ENCODE peak calls at places on chromosomes 5 and 9, in ten cellular contexts. X, U, S, Y, Z, W, F, H, L and Q are unnamed samples.

GRCh38 chr9:37002413-37003217 is 31.5 kb downstream of the PAX5 start:
- DNase-seq in X (no peak), U (no peak), S (no peak), Y (peak; percentile 88), Z (no peak), W (no peak), F (no peak), H (no peak), L (no peak), Q (no peak)

GRCh38 chr5:133828727-133829126 is 139.7 kb downstream of the C5orf15 start:
- DNase-seq in X (no peak), U (no peak), S (no peak), Y (no peak), Z (no peak), W (no peak), F (no peak), H (no peak), L (no peak), Q (no peak)

GRCh38 chr5:171371326-171371725 is 16.3 kb upstream of the NPM1 start:
- DNase-seq in X (no peak), U (no peak), S (no peak), Y (peak; percentile 69), Z (no peak), W (no peak), F (no peak), H (no peak), L (no peak), Q (no peak)

GRCh38 chr5:98109561-98110006 is 663.9 kb upstream of the RGMB start:
- DNase-seq in X (peak; percentile 88), U (peak; percentile 88), S (no peak), Y (no peak), Z (peak; percentile 69), W (no peak), F (peak; percentile 91), H (no peak), L (no peak), Q (peak; percentile 47)

GRCh38 chr9:128371622-128372117 is 496 bp downstream of the URM1 start:
- DNase-seq in X (no peak), U (no peak), S (peak; percentile 14), Y (no peak), Z (no peak), W (no peak), F (no peak), H (no peak), L (no peak), Q (peak; percentile 30)

GRCh38 chr5:39517800-39518199 is 93.0 kb upstream of the DAB2 start:
- DNase-seq in X (peak; percentile 86), U (peak; percentile 92), S (no peak), Y (no peak), Z (peak; percentile 84), W (no peak), F (peak; percentile 75), H (no peak), L (no peak), Q (peak; percentile 91)

GRCh38 chr5:125552486-125552885 is 806.0 kb upstream of the ZNF608 start:
- DNase-seq in X (peak; percentile 48), U (no peak), S (no peak), Y (no peak), Z (no peak), W (no peak), F (no peak), H (no peak), L (no peak), Q (no peak)

GRCh38 chr9:34929506-34930102 is 28.5 kb upstream of the PHF24 start:
- DNase-seq in X (peak; percentile 31), U (peak; percentile 2), S (peak; percentile 66), Y (no peak), Z (no peak), W (peak; percentile 13), F (no peak), H (no peak), L (peak; percentile 0), Q (peak; percentile 46)

GRCh38 chr5:115875447-115875846 is 33.7 kb downstream of the AP3S1 start:
- DNase-seq in X (no peak), U (no peak), S (no peak), Y (no peak), Z (no peak), W (no peak), F (no peak), H (no peak), L (no peak), Q (no peak)

GRCh38 chr5:119340597-119341218 is 15.1 kb upstream of the TNFAIP8 start:
- DNase-seq in X (no peak), U (no peak), S (peak; percentile 96), Y (peak; percentile 82), Z (no peak), W (no peak), F (no peak), H (no peak), L (peak; percentile 71), Q (no peak)

GRCh38 chr9:100322954-100323536 is 29.7 kb downstream of the TEX10 start:
- DNase-seq in X (peak; percentile 59), U (peak; percentile 56), S (peak; percentile 54), Y (no peak), Z (peak; percentile 7), W (peak; percentile 7), F (peak; percentile 4), H (no peak), L (peak; percentile 10), Q (peak; percentile 69)

GRCh38 chr5:94066437-94067207 is 325.2 kb upstream of the POU5F2 start:
- DNase-seq in X (no peak), U (no peak), S (no peak), Y (no peak), Z (no peak), W (no peak), F (no peak), H (no peak), L (no peak), Q (no peak)

GRCh38 chr5:41181691-41182564 is 31.4 kb downstream of the C6 start:
- DNase-seq in X (no peak), U (no peak), S (no peak), Y (no peak), Z (no peak), W (no peak), F (no peak), H (no peak), L (no peak), Q (no peak)

GRCh38 chr5:77850536-77851228 is 74.5 kb upstream of the TBCA start:
- DNase-seq in X (peak; percentile 8), U (no peak), S (no peak), Y (no peak), Z (no peak), W (no peak), F (no peak), H (no peak), L (no peak), Q (peak; percentile 9)
- H3K4me3 ChIP-seq in X (peak overlapping the region; percentile 38), U (peak overlapping the region; percentile 45), S (no peak overlapping the region), Y (peak overlapping the region; percentile 59), Z (no peak overlapping the region), W (peak overlapping the region; percentile 61), F (no peak overlapping the region), H (peak overlapping the region; percentile 77), L (no peak overlapping the region), Q (peak overlapping the region; percentile 71)

DNA sequence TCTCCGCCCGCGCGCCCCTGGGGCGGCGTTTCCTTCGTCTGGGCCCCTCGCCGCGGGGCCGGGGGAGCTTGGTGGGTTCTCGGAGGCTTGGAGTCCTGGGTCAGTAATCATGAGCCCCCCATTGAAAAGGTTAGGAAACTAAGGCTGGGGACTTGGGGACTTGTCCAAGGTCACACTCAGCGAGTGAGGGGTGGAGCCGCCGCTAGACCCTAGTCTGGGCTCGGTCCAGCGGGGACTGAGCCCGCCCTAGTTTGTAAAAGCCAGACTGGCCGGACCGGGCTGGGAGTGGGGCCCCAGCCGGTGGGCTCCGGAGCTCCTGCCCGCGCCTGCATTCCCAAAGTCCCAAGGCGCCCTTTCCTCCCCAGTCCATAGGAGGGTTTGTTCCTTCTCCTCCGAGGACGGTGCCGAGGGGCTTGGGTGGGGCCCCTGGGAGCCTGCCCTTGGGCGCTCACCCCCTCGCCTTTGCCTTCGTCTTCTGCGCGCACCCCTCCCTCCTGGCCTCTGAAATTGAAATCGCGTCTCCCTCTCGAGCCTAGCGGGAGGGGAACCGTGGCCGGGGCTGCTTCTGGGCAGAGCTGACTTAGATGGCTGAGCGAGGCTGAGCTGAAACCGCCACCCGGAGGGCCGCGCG is 995 bp downstream of the OLFM1 start:
- DNase-seq in X (no peak), U (no peak), S (no peak), Y (no peak), Z (no peak), W (no peak), F (no peak), H (no peak), L (no peak), Q (no peak)
- H3K4me3 ChIP-seq in X (no peak overlapping the region), U (no peak overlapping the region), S (no peak overlapping the region), Y (peak overlapping the region; percentile 38), Z (no peak overlapping the region), W (peak overlapping the region; percentile 67), F (no peak overlapping the region), H (peak overlapping the region; percentile 72), L (no peak overlapping the region), Q (no peak overlapping the region)

GRCh38 chr9:120878188-120879130 is 1.5 kb upstream of the PHF19 start:
- DNase-seq in X (no peak), U (no peak), S (peak; percentile 51), Y (no peak), Z (no peak), W (no peak), F (no peak), H (no peak), L (no peak), Q (no peak)
- H3K4me3 ChIP-seq in X (no peak overlapping the region), U (no peak overlapping the region), S (peak overlapping the region; percentile 91), Y (no peak overlapping the region), Z (no peak overlapping the region), W (no peak overlapping the region), F (no peak overlapping the region), H (no peak overlapping the region), L (peak overlapping the region; percentile 40), Q (no peak overlapping the region)

GRCh38 chr5:15266841-15267240 is 233.1 kb upstream of the FBXL7 start:
- DNase-seq in X (no peak), U (no peak), S (no peak), Y (no peak), Z (no peak), W (no peak), F (no peak), H (no peak), L (no peak), Q (no peak)
- H3K4me3 ChIP-seq in X (no peak overlapping the region), U (no peak overlapping the region), S (no peak overlapping the region), Y (no peak overlapping the region), Z (no peak overlapping the region), W (no peak overlapping the region), F (no peak overlapping the region), H (no peak overlapping the region), L (no peak overlapping the region), Q (no peak overlapping the region)

DNA sequence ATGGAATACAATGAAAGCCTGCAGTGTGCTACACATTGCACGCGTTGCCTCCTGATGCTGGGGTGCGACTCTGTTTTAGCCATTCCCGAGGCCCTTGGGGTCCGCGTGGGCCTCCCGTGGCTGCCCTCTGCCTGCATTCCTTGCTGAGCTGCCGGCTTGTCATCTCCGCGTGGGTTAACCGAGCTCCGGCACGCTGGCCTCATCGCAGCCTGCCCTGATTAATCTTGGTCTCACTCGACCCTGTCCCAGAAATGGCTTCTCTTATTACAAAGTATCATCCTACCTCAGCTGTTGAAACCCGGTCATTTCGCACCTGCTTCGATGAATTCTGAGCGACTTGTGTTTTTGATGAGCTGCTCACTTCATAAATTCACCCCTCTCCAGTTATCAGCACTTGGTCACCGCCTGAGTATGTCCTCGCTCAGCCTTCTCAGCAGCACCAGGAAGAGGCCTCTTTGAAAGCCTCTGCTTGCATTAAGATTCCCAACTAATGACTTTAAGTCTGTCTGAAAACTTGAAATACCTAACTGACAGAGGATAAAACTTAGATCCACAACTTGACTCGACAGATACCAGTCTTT is 123.5 kb upstream of the EGFLAM start:
- DNase-seq in X (no peak), U (no peak), S (no peak), Y (no peak), Z (no peak), W (no peak), F (no peak), H (no peak), L (no peak), Q (no peak)
- H3K4me3 ChIP-seq in X (no peak overlapping the region), U (no peak overlapping the region), S (no peak overlapping the region), Y (no peak overlapping the region), Z (no peak overlapping the region), W (no peak overlapping the region), F (no peak overlapping the region), H (no peak overlapping the region), L (no peak overlapping the region), Q (no peak overlapping the region)